ENCODE peak calls at places on chromosomes 3 and 15, in seven cellular contexts. One of them, this sample, is unnamed. For H3K9me3, the result is how much of the 10 kb centered on the place peaks cover.

GRCh38 chr3:115930922-115931321 is 307.6 kb downstream of the GAP43 start:
- DNase-seq in HCT116: no peak
- DNase-seq in SK-N-SH: no peak
- DNase-seq in K562: no peak
- DNase-seq in H1: no peak
- DNase-seq in GM12878: peak
- DNase-seq in HepG2: no peak
- DNase-seq in this sample: no peak

GRCh38 chr3:21551019-21551418 is 200.0 kb downstream of the ZNF385D start:
- DNase-seq in GM12878: no peak
- DNase-seq in H1: no peak
- DNase-seq in SK-N-SH: peak
- DNase-seq in HepG2: peak
- DNase-seq in K562: peak
- DNase-seq in HCT116: no peak
- DNase-seq in this sample: no peak

GRCh38 chr3:113043686-113044085 is 52.9 kb downstream of the GTPBP8 start:
- DNase-seq in HCT116: no peak
- DNase-seq in SK-N-SH: no peak
- DNase-seq in HepG2: no peak
- DNase-seq in H1: no peak
- DNase-seq in GM12878: no peak
- DNase-seq in K562: no peak
- DNase-seq in this sample: no peak

GRCh38 chr15:34650177-34650576 is 66.7 kb upstream of the GOLGA8B start:
- DNase-seq in H1: no peak
- DNase-seq in HepG2: no peak
- DNase-seq in HCT116: no peak
- DNase-seq in GM12878: no peak
- DNase-seq in K562: no peak
- DNase-seq in SK-N-SH: no peak
- DNase-seq in this sample: no peak

GRCh38 chr3:32890420-32891276 is 60.8 kb upstream of the CCR4 start:
- DNase-seq in H1: no peak
- DNase-seq in K562: no peak
- DNase-seq in HCT116: no peak
- DNase-seq in GM12878: no peak
- DNase-seq in HepG2: no peak
- DNase-seq in SK-N-SH: no peak
- DNase-seq in this sample: no peak

GRCh38 chr3:148006508-148006907 is 597.3 kb downstream of the ZIC1 start:
- DNase-seq in SK-N-SH: no peak
- DNase-seq in GM12878: no peak
- DNase-seq in HepG2: no peak
- DNase-seq in K562: no peak
- DNase-seq in HCT116: no peak
- DNase-seq in H1: no peak
- DNase-seq in this sample: no peak

GRCh38 chr15:70071799-70072198 is 25.9 kb downstream of the TLE3 start:
- DNase-seq in SK-N-SH: no peak
- DNase-seq in HepG2: no peak
- DNase-seq in K562: no peak
- DNase-seq in HCT116: no peak
- DNase-seq in GM12878: no peak
- DNase-seq in H1: no peak
- DNase-seq in this sample: no peak

GRCh38 chr15:72685301-72685924 is 569 bp downstream of the HIGD2B start:
- DNase-seq in HepG2: peak
- DNase-seq in HCT116: no peak
- DNase-seq in GM12878: no peak
- DNase-seq in H1: no peak
- DNase-seq in K562: no peak
- DNase-seq in SK-N-SH: no peak
- DNase-seq in this sample: no peak

GRCh38 chr15:97995192-97995591 is 34.7 kb downstream of the ARRDC4 start:
- DNase-seq in H1: no peak
- DNase-seq in K562: no peak
- DNase-seq in SK-N-SH: no peak
- DNase-seq in HepG2: no peak
- DNase-seq in GM12878: no peak
- DNase-seq in HCT116: no peak
- DNase-seq in this sample: no peak

GRCh38 chr15:99103279-99103678 is 1.6 kb upstream of the SYNM start:
- DNase-seq in H1: no peak
- DNase-seq in SK-N-SH: no peak
- DNase-seq in GM12878: no peak
- DNase-seq in K562: no peak
- DNase-seq in HCT116: no peak
- DNase-seq in HepG2: no peak
- DNase-seq in this sample: no peak

GRCh38 chr15:71853543-71853942 is 43.2 kb downstream of the NR2E3 start:
- DNase-seq in HCT116: no peak
- DNase-seq in SK-N-SH: no peak
- DNase-seq in K562: no peak
- DNase-seq in HepG2: no peak
- DNase-seq in H1: no peak
- DNase-seq in GM12878: no peak
- DNase-seq in this sample: no peak

GRCh38 chr3:189664311-189664710 is 33.1 kb downstream of the TP63 start:
- DNase-seq in HCT116: no peak
- DNase-seq in SK-N-SH: no peak
- DNase-seq in K562: no peak
- DNase-seq in GM12878: no peak
- DNase-seq in HepG2: no peak
- DNase-seq in H1: no peak
- DNase-seq in this sample: peak

GRCh38 chr3:193174137-193174536 is 66.9 kb upstream of the PLAAT1 start:
- DNase-seq in HepG2: no peak
- DNase-seq in GM12878: no peak
- DNase-seq in H1: no peak
- DNase-seq in SK-N-SH: no peak
- DNase-seq in K562: peak
- DNase-seq in HCT116: no peak
- DNase-seq in this sample: no peak

GRCh38 chr3:141039573-141039972 is 11.6 kb upstream of the SPSB4 start:
- DNase-seq in HCT116: no peak
- DNase-seq in HepG2: no peak
- DNase-seq in GM12878: no peak
- DNase-seq in SK-N-SH: no peak
- DNase-seq in H1: no peak
- DNase-seq in K562: no peak
- DNase-seq in this sample: no peak

GRCh38 chr3:128849776-128850542 is 29.5 kb upstream of the ACAD9 start:
- DNase-seq in K562: peak
- DNase-seq in HCT116: no peak
- DNase-seq in HepG2: no peak
- DNase-seq in H1: no peak
- DNase-seq in GM12878: no peak
- DNase-seq in SK-N-SH: peak
- DNase-seq in this sample: no peak

GRCh38 chr15:47507221-47507985 is 209.9 kb upstream of the SEMA6D start:
- DNase-seq in HepG2: no peak
- DNase-seq in K562: no peak
- DNase-seq in GM12878: no peak
- DNase-seq in HCT116: no peak
- DNase-seq in SK-N-SH: peak
- DNase-seq in H1: no peak
- DNase-seq in this sample: no peak

GRCh38 chr3:62265528-62265927 is 107.8 kb downstream of the FEZF2 start:
- DNase-seq in H1: no peak
- DNase-seq in HepG2: no peak
- DNase-seq in HCT116: no peak
- DNase-seq in K562: no peak
- DNase-seq in GM12878: no peak
- DNase-seq in SK-N-SH: no peak
- DNase-seq in this sample: no peak

GRCh38 chr3:46959169-46959515 is 17.4 kb downstream of the CCDC12 start:
- DNase-seq in K562: no peak
- DNase-seq in HepG2: no peak
- DNase-seq in HCT116: no peak
- DNase-seq in SK-N-SH: no peak
- DNase-seq in GM12878: no peak
- DNase-seq in H1: no peak
- DNase-seq in this sample: no peak

GRCh38 chr15:40763801-40764765 is at the start of gene GCHFR:
- DNase-seq in SK-N-SH: peak
- DNase-seq in H1: peak
- DNase-seq in GM12878: no peak
- DNase-seq in HCT116: no peak
- DNase-seq in K562: peak
- DNase-seq in HepG2: peak
- DNase-seq in this sample: no peak

GRCh38 chr3:138975366-138975765 is 28.3 kb downstream of the FOXL2NB start:
- DNase-seq in GM12878: no peak
- DNase-seq in H1: no peak
- DNase-seq in HepG2: no peak
- DNase-seq in HCT116: no peak
- DNase-seq in K562: no peak
- DNase-seq in SK-N-SH: no peak
- DNase-seq in this sample: no peak

GRCh38 chr15:45122719-45123118 is 7.0 kb downstream of the DUOXA1 start:
- DNase-seq in SK-N-SH: no peak
- DNase-seq in H1: no peak
- DNase-seq in HCT116: no peak
- DNase-seq in GM12878: no peak
- DNase-seq in HepG2: no peak
- DNase-seq in K562: no peak
- DNase-seq in this sample: no peak

GRCh38 chr15:101439285-101439919 is 50.1 kb downstream of the PCSK6 start:
- DNase-seq in GM12878: no peak
- DNase-seq in SK-N-SH: no peak
- DNase-seq in HepG2: peak
- DNase-seq in K562: no peak
- DNase-seq in H1: peak
- DNase-seq in HCT116: no peak
- DNase-seq in this sample: no peak

GRCh38 chr3:195255571-195256501 is 15.1 kb downstream of the XXYLT1 start:
- DNase-seq in HepG2: no peak
- DNase-seq in HCT116: no peak
- DNase-seq in H1: peak
- DNase-seq in K562: no peak
- DNase-seq in SK-N-SH: no peak
- DNase-seq in GM12878: no peak
- DNase-seq in this sample: no peak

GRCh38 chr3:69320867-69321266 is 65.0 kb downstream of the FRMD4B start:
- DNase-seq in H1: no peak
- DNase-seq in HepG2: no peak
- DNase-seq in GM12878: peak
- DNase-seq in SK-N-SH: no peak
- DNase-seq in HCT116: no peak
- DNase-seq in K562: no peak
- DNase-seq in this sample: no peak

GRCh38 chr3:149395107-149396089 is 17.9 kb upstream of the TM4SF1 start:
- DNase-seq in SK-N-SH: no peak
- DNase-seq in GM12878: no peak
- DNase-seq in H1: no peak
- DNase-seq in K562: no peak
- DNase-seq in HCT116: no peak
- DNase-seq in HepG2: peak
- DNase-seq in this sample: no peak

GRCh38 chr15:98647026-98647773 is 1.1 kb upstream of the IGF1R start:
- DNase-seq in SK-N-SH: peak
- DNase-seq in H1: peak
- DNase-seq in HepG2: peak
- DNase-seq in GM12878: no peak
- DNase-seq in HCT116: peak
- DNase-seq in K562: peak
- DNase-seq in this sample: peak

GRCh38 chr3:127783166-127783565 is 39.1 kb downstream of the MGLL start:
- DNase-seq in SK-N-SH: no peak
- DNase-seq in GM12878: no peak
- DNase-seq in K562: no peak
- DNase-seq in HepG2: no peak
- DNase-seq in H1: no peak
- DNase-seq in HCT116: no peak
- DNase-seq in this sample: no peak

GRCh38 chr3:57143886-57144459 is 21.2 kb downstream of the IL17RD start:
- DNase-seq in GM12878: no peak
- DNase-seq in K562: no peak
- DNase-seq in HCT116: no peak
- DNase-seq in HepG2: no peak
- DNase-seq in H1: no peak
- DNase-seq in SK-N-SH: no peak
- DNase-seq in this sample: no peak
- TF ChIP-seq CTCF in GM12878: no peak
- TF ChIP-seq CTCF in K562: no peak
- TF ChIP-seq CTCF in HCT116: no peak
- TF ChIP-seq CTCF in HepG2: no peak
- TF ChIP-seq CTCF in H1: no peak
- TF ChIP-seq CTCF in SK-N-SH: no peak
- TF ChIP-seq CTCF in this sample: no peak

GRCh38 chr3:119255214-119255613 is 14.5 kb upstream of the B4GALT4 start:
- DNase-seq in H1: no peak
- DNase-seq in GM12878: no peak
- DNase-seq in K562: no peak
- DNase-seq in SK-N-SH: no peak
- DNase-seq in HepG2: no peak
- DNase-seq in HCT116: no peak
- DNase-seq in this sample: no peak
- H3K9me3 ChIP-seq in H1: under half
- H3K9me3 ChIP-seq in GM12878: under half
- H3K9me3 ChIP-seq in K562: under half
- H3K9me3 ChIP-seq in SK-N-SH: under half
- H3K9me3 ChIP-seq in HepG2: under half
- H3K9me3 ChIP-seq in HCT116: under half
- H3K9me3 ChIP-seq in this sample: under half

GRCh38 chr3:48125026-48125704 is 63.1 kb downstream of the CDC25A start:
- DNase-seq in K562: no peak
- DNase-seq in HepG2: no peak
- DNase-seq in H1: no peak
- DNase-seq in SK-N-SH: no peak
- DNase-seq in GM12878: no peak
- DNase-seq in HCT116: no peak
- DNase-seq in this sample: no peak
- TF ChIP-seq SIN3A in K562: no peak
- TF ChIP-seq SIN3A in HepG2: no peak
- TF ChIP-seq SIN3A in H1: no peak
- TF ChIP-seq SIN3A in SK-N-SH: no peak
- TF ChIP-seq SIN3A in GM12878: no peak
- TF ChIP-seq SIN3A in HCT116: no peak
- TF ChIP-seq SIN3A in this sample: no peak

DNA sequence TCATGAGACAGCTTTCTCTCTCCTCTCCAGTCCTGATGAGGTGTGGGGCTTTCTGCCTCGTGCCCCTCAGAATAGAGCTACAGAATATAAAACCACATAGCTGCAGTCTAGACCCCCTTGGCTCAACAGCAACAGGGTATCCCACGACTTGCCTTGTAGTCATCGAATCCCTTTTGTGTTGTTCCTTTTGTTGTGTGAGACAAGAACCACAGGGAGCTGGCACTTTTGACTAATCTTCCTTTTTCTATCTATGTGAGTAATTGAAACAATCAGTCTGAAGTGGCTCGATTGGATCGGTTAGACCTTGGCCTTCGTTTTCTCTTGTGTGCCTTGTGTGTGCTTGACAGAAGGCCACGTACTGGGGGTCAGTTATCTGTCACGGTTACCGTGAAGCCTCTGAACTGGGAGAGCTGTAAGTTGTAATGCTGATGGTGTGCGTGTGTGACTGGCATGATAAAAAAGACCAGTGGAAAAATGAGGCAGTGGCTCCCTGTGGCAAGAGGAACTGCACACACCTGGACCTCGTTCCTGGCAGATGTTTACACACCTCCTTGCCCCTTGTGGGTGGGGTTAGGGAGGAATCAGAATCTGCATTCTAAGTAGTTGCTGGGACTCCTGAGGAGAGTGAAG is 23.2 kb upstream of the IQCF6 start:
- DNase-seq in HepG2: no peak
- DNase-seq in H1: peak
- DNase-seq in GM12878: no peak
- DNase-seq in SK-N-SH: no peak
- DNase-seq in K562: no peak
- DNase-seq in HCT116: no peak
- DNase-seq in this sample: no peak
- TF ChIP-seq CTCF in HepG2: no peak
- TF ChIP-seq CTCF in H1: no peak
- TF ChIP-seq CTCF in GM12878: no peak
- TF ChIP-seq CTCF in SK-N-SH: no peak
- TF ChIP-seq CTCF in K562: no peak
- TF ChIP-seq CTCF in HCT116: no peak
- TF ChIP-seq CTCF in this sample: no peak

This sample was measured in Panc1.